ENCODE peak calls at places on chromosome 17, in four cellular contexts. N is IMR-90; L is activated effector memory CD4-positive, alpha-beta T cell treated with anti-CD3 and anti-CD28 coated beads, Interleukin-2, amount 50 U/mL, for 16 hours; X is effector memory CD8-positive, alpha-beta T cell. E is an unnamed sample.

GRCh38 chr17:872843-873242 is 90.7 kb downstream of the MRM3 start:
- DNase-seq in N (no peak), L (no peak), X (no peak), E (no peak)

GRCh38 chr17:72465191-72466024 is 344.6 kb downstream of the SOX9 start:
- DNase-seq in N (peak; percentile 97), L (no peak), X (no peak), E (no peak)

GRCh38 chr17:17840751-17841591 is 4.2 kb upstream of the SREBF1 start:
- DNase-seq in N (peak; percentile 54), L (no peak), X (no peak), E (no peak)

GRCh38 chr17:8831234-8831849 is 32.2 kb upstream of the MFSD6L start:
- DNase-seq in N (no peak), L (no peak), X (no peak), E (no peak)

GRCh38 chr17:8018436-8018835 is 16.0 kb downstream of the GUCY2D start:
- DNase-seq in N (no peak), L (no peak), X (no peak), E (no peak)

GRCh38 chr17:78058001-78058400 is 70.6 kb downstream of the TMC6 start:
- DNase-seq in N (no peak), L (no peak), X (no peak), E (no peak)

GRCh38 chr17:17152385-17152784 is 53.7 kb downstream of the PLD6 start:
- DNase-seq in N (no peak), L (no peak), X (no peak), E (peak; percentile 73)

GRCh38 chr17:65542595-65542994 is 18.9 kb downstream of the AXIN2 start:
- DNase-seq in N (no peak), L (no peak), X (no peak), E (no peak)

GRCh38 chr17:31778538-31778937 is 80.5 kb downstream of the COPRS start:
- DNase-seq in N (peak; percentile 17), L (no peak), X (no peak), E (no peak)

GRCh38 chr17:46192484-46193245 is 564 bp downstream of the KANSL1 start:
- DNase-seq in N (peak; percentile 54), L (peak; percentile 88), X (peak; percentile 53), E (peak; percentile 83)

GRCh38 chr17:68812876-68813584 is 142.2 kb downstream of the ABCA8 start:
- DNase-seq in N (no peak), L (no peak), X (no peak), E (no peak)

GRCh38 chr17:29165261-29165660 is 14.9 kb downstream of the MYO18A start:
- DNase-seq in N (no peak), L (no peak), X (no peak), E (no peak)

GRCh38 chr17:46942441-46943217 is 19.7 kb downstream of the GOSR2 start:
- DNase-seq in N (peak; percentile 75), L (peak; percentile 78), X (peak; percentile 21), E (peak; percentile 75)

GRCh38 chr17:64084086-64084939 is 45.6 kb downstream of the ERN1 start:
- DNase-seq in N (peak; percentile 43), L (no peak), X (no peak), E (no peak)

GRCh38 chr17:57852041-57852954 is 2.5 kb upstream of the MRPS23 start:
- DNase-seq in N (no peak), L (no peak), X (no peak), E (no peak)

GRCh38 chr17:43464046-43464445 is 19.7 kb upstream of the DHX8 start:
- DNase-seq in N (no peak), L (no peak), X (no peak), E (no peak)

GRCh38 chr17:18185391-18185790 is 1.8 kb downstream of the ALKBH5 start:
- DNase-seq in N (peak; percentile 43), L (no peak), X (no peak), E (no peak)

GRCh38 chr17:63932008-63932561 is at the start of gene CD79B:
- DNase-seq in N (no peak), L (peak; percentile 76), X (no peak), E (no peak)

GRCh38 chr17:47717845-47718621 is 15.0 kb upstream of the TBX21 start:
- DNase-seq in N (no peak), L (peak; percentile 80), X (no peak), E (no peak)

GRCh38 chr17:17509601-17510425 is 13.6 kb upstream of the RASD1 start:
- DNase-seq in N (no peak), L (no peak), X (no peak), E (no peak)

GRCh38 chr17:76493505-76494167 is 7.6 kb downstream of the RHBDF2 start:
- DNase-seq in N (no peak), L (no peak), X (peak; percentile 54), E (no peak)

GRCh38 chr17:7511108-7511507 is 26.9 kb downstream of the POLR2A start:
- DNase-seq in N (peak; percentile 21), L (peak; percentile 53), X (no peak), E (no peak)

GRCh38 chr17:73065376-73065775 is 27.1 kb downstream of the SLC39A11 start:
- DNase-seq in N (no peak), L (no peak), X (no peak), E (no peak)

GRCh38 chr17:15456972-15457722 is 10.3 kb downstream of the CDRT4 start:
- DNase-seq in N (peak; percentile 84), L (no peak), X (no peak), E (no peak)

GRCh38 chr17:15469260-15469659 is 1.8 kb upstream of the CDRT4 start:
- DNase-seq in N (peak; percentile 52), L (no peak), X (no peak), E (no peak)

GRCh38 chr17:19943026-19943425 is 34.6 kb downstream of the AKAP10 start:
- DNase-seq in N (no peak), L (no peak), X (no peak), E (no peak)

GRCh38 chr17:38415250-38416194 is 12.7 kb upstream of the ARHGAP23 start:
- DNase-seq in N (peak; percentile 69), L (no peak), X (no peak), E (peak; percentile 86)